ENCODE peak calls at places on chromosomes 1 and 21, in six cellular contexts. A, N, Y, Z, P and W are unnamed samples.

GRCh38 chr1:200488375-200489165 is 78.7 kb upstream of the ZNF281 start:
- DNase-seq in N (peak), P (no peak), Z (peak), A (no peak), Y (peak), W (peak)

GRCh38 chr1:113987259-113987658 is 8.0 kb downstream of the OLFML3 start:
- DNase-seq in P (no peak), Z (no peak), N (no peak), A (no peak), Y (no peak), W (no peak)

GRCh38 chr1:53137729-53138128 is 4.7 kb downstream of the SLC1A7 start:
- DNase-seq in Z (no peak), P (no peak), Y (no peak), A (no peak), N (no peak), W (peak)

GRCh38 chr1:67855444-67855843 is 22.2 kb upstream of the GNG12 start:
- DNase-seq in Z (no peak), N (no peak), Y (no peak), A (no peak), P (no peak), W (no peak)

GRCh38 chr1:97160796-97161195 is 439.2 kb downstream of the PTBP2 start:
- DNase-seq in Z (no peak), P (no peak), A (no peak), N (peak), Y (no peak), W (peak)

GRCh38 chr1:152125834-152126443 is 10.7 kb upstream of the TCHH start:
- DNase-seq in Y (no peak), Z (no peak), A (no peak), N (no peak), P (no peak), W (no peak)

GRCh38 chr1:233045591-233045990 is 95.2 kb downstream of the NTPCR start:
- DNase-seq in P (no peak), Y (no peak), A (no peak), Z (no peak), N (no peak), W (peak)

GRCh38 chr1:111203681-111204210 is 3.3 kb upstream of the DENND2D start:
- DNase-seq in N (no peak), P (peak), Z (peak), A (peak), Y (no peak), W (peak)

GRCh38 chr1:204108312-204109141 is 35.6 kb downstream of the SOX13 start:
- DNase-seq in A (no peak), N (no peak), Y (peak), Z (no peak), P (no peak), W (no peak)

GRCh38 chr1:206557636-206558473 is 50.5 kb downstream of the RASSF5 start:
- DNase-seq in Z (no peak), P (peak), A (no peak), Y (no peak), N (no peak), W (no peak)

GRCh38 chr1:41483960-41484844 is at the start of gene EDN2:
- DNase-seq in A (peak), P (peak), N (no peak), Z (no peak), Y (no peak), W (no peak)

GRCh38 chr1:61202854-61203603 is 120.7 kb downstream of the NFIA start:
- DNase-seq in Y (no peak), N (no peak), P (no peak), A (no peak), Z (no peak), W (peak)

GRCh38 chr1:24348196-24348595 is 29.0 kb downstream of the GRHL3 start:
- DNase-seq in P (no peak), A (no peak), Y (no peak), N (no peak), Z (no peak), W (no peak)

GRCh38 chr1:183159960-183160359 is 26.1 kb upstream of the LAMC2 start:
- DNase-seq in Y (no peak), N (no peak), A (peak), P (no peak), Z (no peak), W (peak)

GRCh38 chr1:2786329-2787162 is 14.9 kb downstream of the TTC34 start:
- DNase-seq in Z (peak), A (peak), Y (no peak), P (peak), N (no peak), W (no peak)

GRCh38 chr1:228013322-228014234 is 6.8 kb downstream of the WNT3A start:
- DNase-seq in N (no peak), A (peak), Z (no peak), P (peak), Y (no peak), W (no peak)

DNA sequence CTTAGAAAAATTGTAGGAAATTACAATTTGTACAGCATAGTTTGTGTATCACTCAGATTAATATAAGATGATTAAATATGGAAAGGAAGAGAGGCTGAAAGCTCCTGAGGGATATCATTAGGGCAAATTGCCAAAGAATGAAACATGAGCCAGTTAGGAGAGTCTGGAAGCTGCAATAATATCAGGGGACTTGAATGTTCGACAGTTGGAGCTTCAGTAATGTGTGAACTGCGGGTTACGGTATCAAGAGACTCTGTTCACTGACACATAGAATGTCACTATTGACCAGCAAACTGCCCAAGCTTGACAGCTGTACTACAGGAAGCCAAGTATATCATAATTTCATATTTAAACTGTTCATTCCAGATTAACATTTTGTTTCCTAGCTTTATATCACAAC is 157.2 kb downstream of the DENND1B start:
- DNase-seq in A (no peak), Y (no peak), N (no peak), Z (no peak), P (no peak), W (peak)
- TF ChIP-seq CTCF in A (no peak), Y (no peak), N (no peak), Z (no peak), P (no peak), W (no peak)

GRCh38 chr1:169929210-169929526 is 35.5 kb upstream of the SCYL3 start:
- DNase-seq in Z (no peak), Y (no peak), N (no peak), A (no peak), P (no peak), W (no peak)
- TF ChIP-seq CTCF in Z (peak), Y (no peak), N (no peak), A (no peak), P (no peak), W (no peak)

GRCh38 chr21:34956416-34957316 is 92.4 kb downstream of the RUNX1 start:
- DNase-seq in Z (no peak), N (no peak), A (no peak), Y (no peak), P (no peak), W (no peak)
- TF ChIP-seq CTCF in Z (no peak), N (no peak), A (no peak), Y (no peak), P (no peak), W (no peak)

GRCh38 chr1:12185556-12186276 is 18.9 kb downstream of the TNFRSF1B start:
- DNase-seq in N (no peak), Z (no peak), Y (no peak), P (no peak), A (no peak), W (no peak)

GRCh38 chr1:12185036-12185435 is 18.2 kb downstream of the TNFRSF1B start:
- DNase-seq in A (no peak), P (no peak), N (no peak), Z (no peak), Y (no peak), W (no peak)

GRCh38 chr1:12183095-12183794 is 16.5 kb downstream of the TNFRSF1B start:
- DNase-seq in A (no peak), Z (no peak), Y (no peak), N (no peak), P (peak), W (no peak)

GRCh38 chr1:12182410-12182946 is 15.7 kb downstream of the TNFRSF1B start:
- DNase-seq in Z (no peak), A (no peak), P (no peak), N (no peak), Y (no peak), W (no peak)

DNA sequence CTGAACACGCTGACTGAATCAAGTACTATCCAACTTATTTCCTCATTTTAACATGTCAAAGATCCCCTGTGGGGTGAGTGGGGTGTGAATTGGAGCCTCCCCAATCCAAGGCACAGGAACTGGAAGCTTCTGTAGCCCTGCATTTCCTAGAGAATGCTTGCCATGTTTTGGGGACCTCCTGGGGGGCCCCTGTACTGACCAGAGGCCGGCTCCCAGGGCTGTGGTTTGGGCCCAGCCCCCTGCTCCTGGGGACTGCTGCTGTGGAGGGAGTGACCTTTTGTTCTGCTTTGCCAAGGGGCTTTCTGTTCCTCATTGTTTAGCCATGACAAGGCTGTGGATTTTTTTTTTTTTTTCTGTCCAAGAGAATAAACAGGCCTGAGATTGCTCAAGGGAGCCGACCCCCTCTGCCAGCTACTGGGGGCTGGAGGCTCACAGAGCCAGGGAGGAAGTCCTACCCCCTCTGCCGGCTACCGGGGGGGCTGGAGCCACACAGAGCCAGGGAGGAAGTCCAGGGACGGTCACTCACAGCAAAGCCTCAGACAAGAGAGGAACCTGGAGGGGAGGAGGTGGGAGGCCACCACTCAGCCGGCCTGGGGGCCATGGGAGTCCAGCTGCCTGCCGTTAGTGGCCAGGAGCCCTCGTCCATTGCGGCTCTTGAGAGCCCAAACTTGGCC is 17.4 kb downstream of the TNFRSF1B start:
- DNase-seq in N (peak), P (peak), A (peak), Z (peak), Y (peak), W (peak)
- TF ChIP-seq CTCF in N (peak), P (peak), A (peak), Z (no peak), Y (no peak), W (peak)

GRCh38 chr1:30362603-30362990 is 360.8 kb downstream of the MATN1 start:
- DNase-seq in Z (no peak), A (no peak), N (no peak), Y (no peak), P (no peak), W (no peak)
- TF ChIP-seq CTCF in Z (no peak), A (no peak), N (no peak), Y (no peak), P (no peak), W (no peak)

DNA sequence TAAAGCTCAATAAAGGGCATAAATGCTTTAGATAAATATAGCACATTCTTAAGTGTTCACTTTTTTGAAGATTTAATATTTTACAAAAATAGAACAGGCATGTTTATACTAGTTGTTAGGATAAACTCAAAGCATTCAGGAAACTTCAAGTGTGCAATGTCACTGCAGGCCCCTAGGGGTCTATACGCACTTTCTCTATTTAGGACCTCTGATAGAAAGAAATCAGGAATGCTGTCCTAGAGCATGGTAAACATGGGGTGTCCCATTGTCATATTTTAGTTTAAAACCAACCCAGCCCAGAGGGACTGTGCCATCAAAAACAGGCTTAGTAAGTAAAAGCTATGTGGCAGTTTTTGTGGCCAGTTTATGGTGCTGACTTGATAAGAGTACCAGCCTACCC is 102.2 kb downstream of the BARHL2 start:
- DNase-seq in A (no peak), P (no peak), N (no peak), Y (no peak), Z (no peak), W (no peak)
- TF ChIP-seq CTCF in A (peak), P (no peak), N (no peak), Y (peak), Z (peak), W (peak)